ENCODE peak calls at places on chromosomes 12 and 14, in eight cellular contexts. E is aorta, N is ovary, M is heart left ventricle, O is adrenal gland, U is endodermal cell, S is SK-N-SH, Z is fibroblast of lung. X is an unnamed sample. For H3K4me1, the result is how much of the 10 kb centered on the place peaks cover.

GRCh38 chr12:5083955-5084849 is 40.5 kb downstream of the KCNA5 start:
- DNase-seq in E (no peak), N (no peak), M (peak), O (no peak), U (peak), S (peak), Z (peak), X (no peak)

GRCh38 chr12:27014859-27015729 is 910 bp upstream of the TM7SF3 start:
- DNase-seq in E (no peak), N (no peak), M (no peak), O (no peak), U (no peak), S (no peak), Z (no peak), X (no peak)

GRCh38 chr12:47408171-47408871 is 297.5 kb downstream of the RPAP3 start:
- DNase-seq in E (no peak), N (no peak), M (no peak), O (no peak), U (peak), S (no peak), Z (no peak), X (no peak)

GRCh38 chr14:45091696-45092095 is 7.8 kb downstream of the PRPF39 start:
- DNase-seq in E (no peak), N (no peak), M (no peak), O (no peak), U (no peak), S (no peak), Z (peak), X (no peak)

GRCh38 chr14:22814945-22815713 is at the start of gene SLC7A7:
- DNase-seq in E (no peak), N (no peak), M (no peak), O (no peak), U (peak), S (no peak), Z (peak), X (peak)

GRCh38 chr12:44428825-44429224 is 447.3 kb downstream of the NELL2 start:
- DNase-seq in E (no peak), N (no peak), M (no peak), O (no peak), U (peak), S (no peak), Z (no peak), X (no peak)

GRCh38 chr12:31950492-31950891 is 8.7 kb upstream of the RESF1 start:
- DNase-seq in E (no peak), N (no peak), M (no peak), O (no peak), U (no peak), S (no peak), Z (no peak), X (no peak)

GRCh38 chr12:62621239-62621638 is 154.6 kb downstream of the MON2 start:
- DNase-seq in E (no peak), N (no peak), M (no peak), O (no peak), U (peak), S (no peak), Z (no peak), X (no peak)

GRCh38 chr12:119980247-119980646 is 8.8 kb upstream of the BICDL1 start:
- DNase-seq in E (no peak), N (no peak), M (no peak), O (no peak), U (no peak), S (no peak), Z (no peak), X (no peak)

GRCh38 chr12:119245904-119246494 is 67.3 kb downstream of the HSPB8 start:
- DNase-seq in E (no peak), N (peak), M (no peak), O (peak), U (no peak), S (no peak), Z (no peak), X (no peak)

GRCh38 chr12:49244161-49244560 is 20.7 kb upstream of the TUBA1C start:
- DNase-seq in E (no peak), N (no peak), M (no peak), O (no peak), U (no peak), S (no peak), Z (peak), X (no peak)

GRCh38 chr12:53004582-53004981 is 1.7 kb upstream of the EIF4B start:
- DNase-seq in E (no peak), N (no peak), M (no peak), O (no peak), U (peak), S (no peak), Z (peak), X (no peak)

GRCh38 chr12:122908915-122909314 is 13.0 kb upstream of the VPS37B start:
- DNase-seq in E (no peak), N (no peak), M (no peak), O (peak), U (no peak), S (no peak), Z (no peak), X (peak)

GRCh38 chr12:100173111-100173510 is 27.5 kb upstream of the ACTR6 start:
- DNase-seq in E (no peak), N (no peak), M (no peak), O (no peak), U (peak), S (no peak), Z (no peak), X (no peak)

GRCh38 chr14:102927878-102928411 is 5.5 kb downstream of the AMN start:
- DNase-seq in E (no peak), N (no peak), M (no peak), O (no peak), U (peak), S (no peak), Z (no peak), X (peak)

GRCh38 chr14:21087294-21088091 is 11.0 kb downstream of the ZNF219 start:
- DNase-seq in E (peak), N (no peak), M (no peak), O (peak), U (peak), S (peak), Z (peak), X (no peak)

GRCh38 chr12:13534645-13535398 is 338.3 kb downstream of the EMP1 start:
- DNase-seq in E (peak), N (no peak), M (peak), O (peak), U (peak), S (peak), Z (peak), X (peak)

GRCh38 chr12:124466200-124467128 is 100.9 kb downstream of the NCOR2 start:
- DNase-seq in E (peak), N (no peak), M (peak), O (no peak), U (no peak), S (no peak), Z (no peak), X (no peak)

GRCh38 chr14:35678403-35679028 is 130.6 kb downstream of the RALGAPA1 start:
- DNase-seq in E (no peak), N (no peak), M (no peak), O (no peak), U (no peak), S (no peak), Z (no peak), X (no peak)

GRCh38 chr12:6229823-6230222 is 29.6 kb downstream of the CD9 start:
- DNase-seq in E (peak), N (peak), M (peak), O (peak), U (no peak), S (no peak), Z (peak), X (no peak)
- H3K4me3 ChIP-seq in E (no peak), N (no peak), M (no peak), O (peak), U (no peak), S (no peak), Z (no peak), X (no peak)

GRCh38 chr12:109714913-109715244 is 1.3 kb downstream of the FAM222A start:
- DNase-seq in E (no peak), N (no peak), M (no peak), O (no peak), U (no peak), S (peak), Z (no peak), X (no peak)
- H3K27ac ChIP-seq in E (no peak), N (peak), M (peak), O (peak), U (no peak), S (no peak), Z (no peak), X (no peak)

GRCh38 chr14:68140111-68140741 is 320.6 kb downstream of the RAD51B start:
- DNase-seq in E (peak), N (peak), M (peak), O (peak), U (peak), S (no peak), Z (peak), X (no peak)
- H3K4me1 ChIP-seq in E (under half), N (under half), M (under half), O (under half), U (under half), S (under half), Z (under half), X (under half)

GRCh38 chr12:86249276-86249675 is 6.9 kb downstream of the MGAT4C start:
- DNase-seq in E (no peak), N (no peak), M (no peak), O (no peak), U (no peak), S (no peak), Z (no peak), X (no peak)

GRCh38 chr12:86249856-86250255 is 6.3 kb downstream of the MGAT4C start:
- DNase-seq in E (no peak), N (no peak), M (no peak), O (no peak), U (no peak), S (no peak), Z (peak), X (no peak)

GRCh38 chr12:86247871-86248270 is 8.3 kb downstream of the MGAT4C start:
- DNase-seq in E (no peak), N (no peak), M (no peak), O (no peak), U (no peak), S (no peak), Z (no peak), X (no peak)
- H3K4me3 ChIP-seq in E (no peak), N (no peak), M (no peak), O (no peak), U (no peak), S (no peak), Z (no peak), X (no peak)

GRCh38 chr12:108616941-108617858 is 16.5 kb downstream of the SELPLG start:
- DNase-seq in E (peak), N (no peak), M (no peak), O (no peak), U (no peak), S (no peak), Z (no peak), X (peak)
- H3K27ac ChIP-seq in E (no peak), N (no peak), M (peak), O (no peak), U (no peak), S (no peak), Z (no peak), X (peak)

GRCh38 chr12:6952860-6953416 is 1.8 kb downstream of the PTPN6 start:
- DNase-seq in E (peak), N (no peak), M (no peak), O (peak), U (no peak), S (peak), Z (no peak), X (peak)

GRCh38 chr12:6954754-6955461 is 3.8 kb downstream of the PTPN6 start:
- DNase-seq in E (peak), N (no peak), M (no peak), O (peak), U (no peak), S (peak), Z (no peak), X (peak)

GRCh38 chr12:6953417-6954315 is 2.5 kb downstream of the PTPN6 start:
- DNase-seq in E (peak), N (no peak), M (peak), O (peak), U (peak), S (peak), Z (no peak), X (peak)

GRCh38 chr12:6955462-6956331 is 4.5 kb downstream of the PTPN6 start:
- DNase-seq in E (peak), N (no peak), M (no peak), O (no peak), U (no peak), S (peak), Z (no peak), X (peak)

GRCh38 chr12:6954316-6954710 is 3.2 kb downstream of the PTPN6 start:
- DNase-seq in E (no peak), N (no peak), M (no peak), O (peak), U (no peak), S (no peak), Z (no peak), X (no peak)
- H3K4me1 ChIP-seq in E (under half), N (under half), M (under half), O (under half), U (under half), S (under half), Z (under half), X (under half)

GRCh38 chr12:45732936-45733335 is 3.4 kb downstream of the ARID2 start:
- DNase-seq in E (no peak), N (no peak), M (no peak), O (no peak), U (no peak), S (no peak), Z (no peak), X (no peak)
- H3K4me3 ChIP-seq in E (no peak), N (no peak), M (no peak), O (peak), U (peak), S (peak), Z (no peak), X (peak)